ENCODE peak calls at places on chromosomes 11 and 22, in six cellular contexts. One of them, this sample, is unnamed.

GRCh38 chr11:122556605-122557004 is 98.9 kb upstream of the UBASH3B start:
- DNase-seq in AG04450: no peak
- DNase-seq in stomach: no peak
- DNase-seq in A549: no peak
- DNase-seq in brain microvascular endothelial cell: no peak
- DNase-seq in heart right ventricle: no peak
- DNase-seq in this sample: no peak

GRCh38 chr11:105168457-105168856 is 28.9 kb upstream of the CARD18 start:
- DNase-seq in AG04450: no peak
- DNase-seq in stomach: no peak
- DNase-seq in A549: no peak
- DNase-seq in brain microvascular endothelial cell: no peak
- DNase-seq in heart right ventricle: no peak
- DNase-seq in this sample: no peak

GRCh38 chr11:109884501-109884900 is 208.7 kb upstream of the ZC3H12C start:
- DNase-seq in AG04450: no peak
- DNase-seq in stomach: no peak
- DNase-seq in A549: no peak
- DNase-seq in brain microvascular endothelial cell: no peak
- DNase-seq in heart right ventricle: no peak
- DNase-seq in this sample: no peak

GRCh38 chr11:126704144-126704543 is 296.4 kb downstream of the KIRREL3 start:
- DNase-seq in AG04450: no peak
- DNase-seq in stomach: no peak
- DNase-seq in A549: no peak
- DNase-seq in brain microvascular endothelial cell: no peak
- DNase-seq in heart right ventricle: no peak
- DNase-seq in this sample: no peak

GRCh38 chr11:57680552-57680874 is 12.6 kb downstream of the ZDHHC5 start:
- DNase-seq in AG04450: no peak
- DNase-seq in stomach: no peak
- DNase-seq in A549: no peak
- DNase-seq in brain microvascular endothelial cell: peak
- DNase-seq in heart right ventricle: no peak
- DNase-seq in this sample: no peak

GRCh38 chr11:76704171-76704948 is 33.8 kb upstream of the LRRC32 start:
- DNase-seq in AG04450: no peak
- DNase-seq in stomach: no peak
- DNase-seq in A549: no peak
- DNase-seq in brain microvascular endothelial cell: no peak
- DNase-seq in heart right ventricle: no peak
- DNase-seq in this sample: no peak

GRCh38 chr11:19577849-19578619 is 134.6 kb upstream of the NAV2 start:
- DNase-seq in AG04450: no peak
- DNase-seq in stomach: no peak
- DNase-seq in A549: no peak
- DNase-seq in brain microvascular endothelial cell: peak
- DNase-seq in heart right ventricle: peak
- DNase-seq in this sample: no peak

GRCh38 chr22:42682113-42682851 is 33.1 kb upstream of the CYB5R3 start:
- DNase-seq in AG04450: no peak
- DNase-seq in stomach: no peak
- DNase-seq in A549: no peak
- DNase-seq in brain microvascular endothelial cell: no peak
- DNase-seq in heart right ventricle: no peak
- DNase-seq in this sample: no peak

GRCh38 chr22:36741968-36742367 is 34.0 kb downstream of the IFT27 start:
- DNase-seq in AG04450: no peak
- DNase-seq in stomach: no peak
- DNase-seq in A549: no peak
- DNase-seq in brain microvascular endothelial cell: no peak
- DNase-seq in heart right ventricle: no peak
- DNase-seq in this sample: no peak

GRCh38 chr11:45145421-45146071 is 893 bp upstream of the PRDM11 start:
- DNase-seq in AG04450: no peak
- DNase-seq in stomach: peak
- DNase-seq in A549: no peak
- DNase-seq in brain microvascular endothelial cell: peak
- DNase-seq in heart right ventricle: peak
- DNase-seq in this sample: no peak

GRCh38 chr11:76669901-76670474 is 559 bp downstream of the LRRC32 start:
- DNase-seq in AG04450: peak
- DNase-seq in stomach: no peak
- DNase-seq in A549: no peak
- DNase-seq in brain microvascular endothelial cell: peak
- DNase-seq in heart right ventricle: peak
- DNase-seq in this sample: no peak

GRCh38 chr11:30567148-30567547 is 19.0 kb downstream of the MPPED2 start:
- DNase-seq in AG04450: no peak
- DNase-seq in stomach: no peak
- DNase-seq in A549: no peak
- DNase-seq in brain microvascular endothelial cell: no peak
- DNase-seq in heart right ventricle: no peak
- DNase-seq in this sample: no peak

GRCh38 chr11:75523189-75523588 is 2.6 kb downstream of the GDPD5 start:
- DNase-seq in AG04450: no peak
- DNase-seq in stomach: no peak
- DNase-seq in A549: no peak
- DNase-seq in brain microvascular endothelial cell: no peak
- DNase-seq in heart right ventricle: no peak
- DNase-seq in this sample: no peak

GRCh38 chr22:44337658-44338004 is 24.9 kb upstream of the SHISAL1 start:
- DNase-seq in AG04450: peak
- DNase-seq in stomach: peak
- DNase-seq in A549: peak
- DNase-seq in brain microvascular endothelial cell: peak
- DNase-seq in heart right ventricle: peak
- DNase-seq in this sample: no peak

GRCh38 chr11:33158596-33158995 is 2.7 kb downstream of the CSTF3 start:
- DNase-seq in AG04450: no peak
- DNase-seq in stomach: no peak
- DNase-seq in A549: no peak
- DNase-seq in brain microvascular endothelial cell: no peak
- DNase-seq in heart right ventricle: no peak
- DNase-seq in this sample: no peak

GRCh38 chr22:44576311-44577260 is 78.6 kb upstream of the RTL6 start:
- DNase-seq in AG04450: no peak
- DNase-seq in stomach: no peak
- DNase-seq in A549: no peak
- DNase-seq in brain microvascular endothelial cell: no peak
- DNase-seq in heart right ventricle: no peak
- DNase-seq in this sample: no peak

GRCh38 chr11:69310934-69311766 is 17.2 kb downstream of the MYEOV start:
- DNase-seq in AG04450: no peak
- DNase-seq in stomach: no peak
- DNase-seq in A549: no peak
- DNase-seq in brain microvascular endothelial cell: no peak
- DNase-seq in heart right ventricle: no peak
- DNase-seq in this sample: no peak

GRCh38 chr11:28976801-28977145 is 868.6 kb downstream of the METTL15 start:
- DNase-seq in AG04450: no peak
- DNase-seq in stomach: no peak
- DNase-seq in A549: no peak
- DNase-seq in brain microvascular endothelial cell: no peak
- DNase-seq in heart right ventricle: no peak
- DNase-seq in this sample: no peak

GRCh38 chr22:20751185-20751851 is 22.6 kb upstream of the SERPIND1 start:
- DNase-seq in AG04450: no peak
- DNase-seq in stomach: no peak
- DNase-seq in A549: no peak
- DNase-seq in brain microvascular endothelial cell: no peak
- DNase-seq in heart right ventricle: no peak
- DNase-seq in this sample: no peak

GRCh38 chr11:64150481-64151239 is 15.3 kb downstream of the MACROD1 start:
- DNase-seq in AG04450: no peak
- DNase-seq in stomach: peak
- DNase-seq in A549: no peak
- DNase-seq in brain microvascular endothelial cell: no peak
- DNase-seq in heart right ventricle: peak
- DNase-seq in this sample: no peak

GRCh38 chr11:123521001-123521400 is 90.9 kb downstream of the GRAMD1B start:
- DNase-seq in AG04450: no peak
- DNase-seq in stomach: no peak
- DNase-seq in A549: no peak
- DNase-seq in brain microvascular endothelial cell: no peak
- DNase-seq in heart right ventricle: no peak
- DNase-seq in this sample: no peak

GRCh38 chr22:48576333-48577013 is 1251.2 kb downstream of the BRD1 start:
- DNase-seq in AG04450: no peak
- DNase-seq in stomach: no peak
- DNase-seq in A549: no peak
- DNase-seq in brain microvascular endothelial cell: no peak
- DNase-seq in heart right ventricle: no peak
- DNase-seq in this sample: no peak

GRCh38 chr22:20205964-20206708 is 55.3 kb upstream of the CCDC188 start:
- DNase-seq in AG04450: peak
- DNase-seq in stomach: peak
- DNase-seq in A549: peak
- DNase-seq in brain microvascular endothelial cell: peak
- DNase-seq in heart right ventricle: peak
- DNase-seq in this sample: peak

GRCh38 chr11:117094776-117095175 is 3.5 kb downstream of the SIK3 start:
- DNase-seq in AG04450: no peak
- DNase-seq in stomach: no peak
- DNase-seq in A549: no peak
- DNase-seq in brain microvascular endothelial cell: no peak
- DNase-seq in heart right ventricle: no peak
- DNase-seq in this sample: no peak

GRCh38 chr11:15836801-15837200 is 519.5 kb downstream of the SOX6 start:
- DNase-seq in AG04450: no peak
- DNase-seq in stomach: no peak
- DNase-seq in A549: no peak
- DNase-seq in brain microvascular endothelial cell: no peak
- DNase-seq in heart right ventricle: no peak
- DNase-seq in this sample: no peak

GRCh38 chr11:27701262-27702105 is 1.2 kb upstream of the BDNF start:
- DNase-seq in AG04450: no peak
- DNase-seq in stomach: no peak
- DNase-seq in A549: peak
- DNase-seq in brain microvascular endothelial cell: peak
- DNase-seq in heart right ventricle: peak
- DNase-seq in this sample: no peak
- TF ChIP-seq CTCF in AG04450: peak
- TF ChIP-seq CTCF in stomach: no peak
- TF ChIP-seq CTCF in A549: peak
- TF ChIP-seq CTCF in brain microvascular endothelial cell: peak
- TF ChIP-seq CTCF in heart right ventricle: peak
- TF ChIP-seq CTCF in this sample: no peak

DNA sequence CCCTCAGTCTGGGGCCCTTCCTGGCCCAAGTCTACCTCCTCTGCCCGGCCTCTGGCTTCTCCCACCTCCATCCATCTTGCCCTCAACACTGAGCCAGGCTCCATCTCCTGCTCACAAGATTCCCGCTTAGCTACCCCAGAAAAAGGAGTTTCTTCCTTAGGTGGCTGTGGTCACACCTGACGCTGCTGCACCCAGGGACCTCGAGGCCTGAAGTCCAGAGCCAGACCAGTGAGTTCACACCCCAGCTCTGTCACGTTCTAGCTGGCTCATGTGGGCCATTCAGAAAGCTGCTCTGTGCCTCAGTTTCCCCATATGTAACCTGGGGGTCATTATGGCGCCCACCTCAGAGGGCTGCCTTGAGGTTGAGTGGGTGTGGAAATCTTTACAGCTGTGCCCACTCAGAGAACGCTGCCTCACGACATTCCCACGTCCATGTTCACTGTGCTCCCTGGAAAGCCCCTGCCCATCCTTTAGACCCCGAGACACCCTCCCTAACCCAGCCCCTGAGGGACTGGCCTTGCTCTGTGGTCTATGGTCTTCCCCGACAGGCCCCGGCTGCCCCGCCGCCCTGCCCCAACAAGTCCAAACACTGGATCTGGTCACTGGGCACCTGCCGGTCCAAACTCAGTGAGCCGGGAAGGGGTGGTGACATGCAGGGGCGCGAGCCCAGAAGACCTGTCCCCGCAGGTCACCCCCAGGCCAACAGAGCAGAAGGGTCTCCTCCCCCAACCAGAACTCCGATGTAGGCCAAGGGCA is 9.8 kb downstream of the PLXNB2 start:
- DNase-seq in AG04450: no peak
- DNase-seq in stomach: no peak
- DNase-seq in A549: no peak
- DNase-seq in brain microvascular endothelial cell: no peak
- DNase-seq in heart right ventricle: no peak
- DNase-seq in this sample: no peak
- H3K27ac ChIP-seq in AG04450: no peak
- H3K27ac ChIP-seq in stomach: peak
- H3K27ac ChIP-seq in A549: peak
- H3K27ac ChIP-seq in brain microvascular endothelial cell: no peak
- H3K27ac ChIP-seq in heart right ventricle: peak
- H3K27ac ChIP-seq in this sample: no peak

DNA sequence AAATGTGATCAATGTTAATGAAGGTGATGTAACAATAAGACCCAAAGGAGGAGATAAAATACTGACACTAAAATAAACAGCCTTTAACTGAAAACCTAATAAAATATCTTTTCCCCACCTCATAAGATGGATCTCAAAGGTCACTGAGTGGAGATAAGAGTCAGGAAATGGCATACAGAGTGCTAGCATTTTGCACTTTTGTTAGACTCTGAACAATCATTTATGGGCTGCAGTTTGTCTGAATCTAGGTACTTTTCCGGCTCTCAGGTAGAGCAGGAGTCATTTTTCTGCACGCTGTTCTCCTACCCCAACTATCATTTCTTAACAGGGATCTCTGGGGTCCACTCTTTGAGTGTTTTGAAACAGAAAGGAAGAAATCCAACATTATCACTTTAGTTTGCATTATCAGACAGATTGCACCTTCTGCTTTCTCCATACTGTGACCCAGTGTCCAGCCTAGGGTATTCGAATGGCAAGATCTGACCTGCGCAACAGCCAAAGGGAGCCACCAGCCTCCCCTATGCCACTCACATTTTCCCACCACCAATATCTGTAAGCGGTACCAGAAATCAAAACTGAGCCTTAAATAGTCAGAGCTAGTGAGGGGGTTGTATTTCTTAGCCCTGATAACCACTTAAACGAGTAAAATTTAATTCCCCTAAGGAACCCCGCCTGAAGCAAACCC is 866 bp downstream of the SIAE start:
- DNase-seq in AG04450: no peak
- DNase-seq in stomach: no peak
- DNase-seq in A549: no peak
- DNase-seq in brain microvascular endothelial cell: no peak
- DNase-seq in heart right ventricle: no peak
- DNase-seq in this sample: no peak
- H3K4me3 ChIP-seq in AG04450: peak
- H3K4me3 ChIP-seq in stomach: peak
- H3K4me3 ChIP-seq in A549: peak
- H3K4me3 ChIP-seq in brain microvascular endothelial cell: peak
- H3K4me3 ChIP-seq in heart right ventricle: peak
- H3K4me3 ChIP-seq in this sample: peak

DNA sequence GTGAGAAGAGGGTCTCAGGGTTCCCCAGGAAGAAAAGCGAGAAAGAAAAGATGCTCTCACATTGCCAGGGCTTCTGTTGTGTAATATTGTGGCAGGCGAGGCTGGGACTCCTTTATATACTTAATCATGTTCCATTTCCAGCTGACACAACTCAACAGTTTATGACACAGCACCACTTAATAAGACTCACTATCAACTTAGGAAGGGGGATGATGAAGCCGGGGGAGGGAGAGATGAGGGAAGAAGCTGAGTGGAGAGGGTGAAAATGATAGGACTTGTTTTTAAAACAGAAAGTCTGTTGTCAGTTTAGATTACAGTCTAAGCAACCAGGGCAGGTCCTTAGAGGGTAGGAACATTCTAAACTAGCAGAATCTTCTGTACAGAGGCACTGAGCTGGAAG is 397.0 kb downstream of the NXPE2 start:
- DNase-seq in AG04450: no peak
- DNase-seq in stomach: no peak
- DNase-seq in A549: no peak
- DNase-seq in brain microvascular endothelial cell: no peak
- DNase-seq in heart right ventricle: no peak
- DNase-seq in this sample: no peak
- TF ChIP-seq CTCF in AG04450: no peak
- TF ChIP-seq CTCF in stomach: no peak
- TF ChIP-seq CTCF in A549: no peak
- TF ChIP-seq CTCF in brain microvascular endothelial cell: no peak
- TF ChIP-seq CTCF in heart right ventricle: no peak
- TF ChIP-seq CTCF in this sample: no peak